ENCODE peak calls at places on chromosomes 4 and X, in six cellular contexts. One of them, this sample, is unnamed. For H3K4me1, the result is how much of the 10 kb centered on the place peaks cover.

GRCh38 chr4:59612235-59612634 is 1587.9 kb upstream of the ADGRL3 start:
- DNase-seq in endothelial cell of umbilical vein: no peak
- DNase-seq in lower lobe of right lung: no peak
- DNase-seq in stomach: no peak
- DNase-seq in DND-41: no peak
- DNase-seq in A549: peak
- DNase-seq in this sample: no peak

GRCh38 chrX:23451266-23451665 is 116.6 kb downstream of the PTCHD1 start:
- DNase-seq in endothelial cell of umbilical vein: no peak
- DNase-seq in lower lobe of right lung: no peak
- DNase-seq in stomach: no peak
- DNase-seq in DND-41: no peak
- DNase-seq in A549: no peak
- DNase-seq in this sample: no peak

GRCh38 chr4:186243331-186243730 is 16.0 kb downstream of the KLKB1 start:
- DNase-seq in endothelial cell of umbilical vein: no peak
- DNase-seq in lower lobe of right lung: no peak
- DNase-seq in stomach: no peak
- DNase-seq in DND-41: no peak
- DNase-seq in A549: no peak
- DNase-seq in this sample: no peak

GRCh38 chr4:128553665-128554515 is 255.6 kb upstream of the JADE1 start:
- DNase-seq in endothelial cell of umbilical vein: peak
- DNase-seq in lower lobe of right lung: no peak
- DNase-seq in stomach: no peak
- DNase-seq in DND-41: no peak
- DNase-seq in A549: peak
- DNase-seq in this sample: no peak

GRCh38 chrX:20060961-20061868 is 55.5 kb downstream of the MAP7D2 start:
- DNase-seq in endothelial cell of umbilical vein: no peak
- DNase-seq in lower lobe of right lung: no peak
- DNase-seq in stomach: no peak
- DNase-seq in DND-41: peak
- DNase-seq in A549: no peak
- DNase-seq in this sample: no peak

GRCh38 chr4:25914670-25915358 is 794 bp downstream of the SMIM20 start:
- DNase-seq in endothelial cell of umbilical vein: no peak
- DNase-seq in lower lobe of right lung: no peak
- DNase-seq in stomach: no peak
- DNase-seq in DND-41: no peak
- DNase-seq in A549: no peak
- DNase-seq in this sample: no peak

GRCh38 chr4:5711479-5712184 is 631 bp downstream of the EVC start:
- DNase-seq in endothelial cell of umbilical vein: peak
- DNase-seq in lower lobe of right lung: peak
- DNase-seq in stomach: no peak
- DNase-seq in DND-41: no peak
- DNase-seq in A549: peak
- DNase-seq in this sample: no peak

GRCh38 chr4:185744127-185744865 is 67.7 kb downstream of the SORBS2 start:
- DNase-seq in endothelial cell of umbilical vein: no peak
- DNase-seq in lower lobe of right lung: no peak
- DNase-seq in stomach: no peak
- DNase-seq in DND-41: no peak
- DNase-seq in A549: no peak
- DNase-seq in this sample: no peak

GRCh38 chrX:47608130-47608810 is 11.4 kb downstream of the SYN1 start:
- DNase-seq in endothelial cell of umbilical vein: no peak
- DNase-seq in lower lobe of right lung: no peak
- DNase-seq in stomach: no peak
- DNase-seq in DND-41: no peak
- DNase-seq in A549: no peak
- DNase-seq in this sample: no peak

GRCh38 chr4:48332661-48333060 is 8.7 kb upstream of the SLAIN2 start:
- DNase-seq in endothelial cell of umbilical vein: no peak
- DNase-seq in lower lobe of right lung: peak
- DNase-seq in stomach: no peak
- DNase-seq in DND-41: no peak
- DNase-seq in A549: no peak
- DNase-seq in this sample: no peak

GRCh38 chr4:115950806-115951205 is 837.4 kb upstream of the NDST4 start:
- DNase-seq in endothelial cell of umbilical vein: no peak
- DNase-seq in lower lobe of right lung: no peak
- DNase-seq in stomach: no peak
- DNase-seq in DND-41: no peak
- DNase-seq in A549: no peak
- DNase-seq in this sample: no peak

GRCh38 chr4:89598602-89599001 is 238.4 kb downstream of the SNCA start:
- DNase-seq in endothelial cell of umbilical vein: peak
- DNase-seq in lower lobe of right lung: no peak
- DNase-seq in stomach: no peak
- DNase-seq in DND-41: no peak
- DNase-seq in A549: peak
- DNase-seq in this sample: no peak

GRCh38 chrX:44456685-44457084 is 86.0 kb downstream of the FUNDC1 start:
- DNase-seq in endothelial cell of umbilical vein: no peak
- DNase-seq in lower lobe of right lung: no peak
- DNase-seq in stomach: no peak
- DNase-seq in DND-41: no peak
- DNase-seq in A549: no peak
- DNase-seq in this sample: no peak

GRCh38 chrX:15848576-15848975 is 6.0 kb downstream of the AP1S2 start:
- DNase-seq in endothelial cell of umbilical vein: no peak
- DNase-seq in lower lobe of right lung: no peak
- DNase-seq in stomach: no peak
- DNase-seq in DND-41: no peak
- DNase-seq in A549: no peak
- DNase-seq in this sample: no peak

GRCh38 chrX:68646421-68646820 is 1.0 kb upstream of the STARD8 start:
- DNase-seq in endothelial cell of umbilical vein: no peak
- DNase-seq in lower lobe of right lung: no peak
- DNase-seq in stomach: no peak
- DNase-seq in DND-41: no peak
- DNase-seq in A549: no peak
- DNase-seq in this sample: no peak

GRCh38 chr4:112861378-112862317 is 187.8 kb upstream of the ANK2 start:
- DNase-seq in endothelial cell of umbilical vein: no peak
- DNase-seq in lower lobe of right lung: no peak
- DNase-seq in stomach: no peak
- DNase-seq in DND-41: no peak
- DNase-seq in A549: no peak
- DNase-seq in this sample: no peak

GRCh38 chr4:110197421-110198398 is 705 bp downstream of the ELOVL6 start:
- DNase-seq in endothelial cell of umbilical vein: peak
- DNase-seq in lower lobe of right lung: no peak
- DNase-seq in stomach: no peak
- DNase-seq in DND-41: peak
- DNase-seq in A549: peak
- DNase-seq in this sample: peak

GRCh38 chrX:124127496-124127895 is 166.0 kb downstream of the STAG2 start:
- DNase-seq in endothelial cell of umbilical vein: no peak
- DNase-seq in lower lobe of right lung: no peak
- DNase-seq in stomach: no peak
- DNase-seq in DND-41: no peak
- DNase-seq in A549: peak
- DNase-seq in this sample: no peak

GRCh38 chr4:101774807-101775206 is 15.7 kb upstream of the BANK1 start:
- DNase-seq in endothelial cell of umbilical vein: no peak
- DNase-seq in lower lobe of right lung: no peak
- DNase-seq in stomach: no peak
- DNase-seq in DND-41: no peak
- DNase-seq in A549: peak
- DNase-seq in this sample: no peak

GRCh38 chrX:43805579-43805978 is 76.7 kb downstream of the MAOB start:
- DNase-seq in endothelial cell of umbilical vein: no peak
- DNase-seq in lower lobe of right lung: no peak
- DNase-seq in stomach: no peak
- DNase-seq in DND-41: no peak
- DNase-seq in A549: peak
- DNase-seq in this sample: no peak

GRCh38 chr4:19725130-19725529 is 526.6 kb upstream of the SLIT2 start:
- DNase-seq in endothelial cell of umbilical vein: peak
- DNase-seq in lower lobe of right lung: no peak
- DNase-seq in stomach: no peak
- DNase-seq in DND-41: no peak
- DNase-seq in A549: no peak
- DNase-seq in this sample: no peak

GRCh38 chr4:186016796-186017195 is 52.2 kb upstream of the TLR3 start:
- DNase-seq in endothelial cell of umbilical vein: no peak
- DNase-seq in lower lobe of right lung: no peak
- DNase-seq in stomach: no peak
- DNase-seq in DND-41: no peak
- DNase-seq in A549: no peak
- DNase-seq in this sample: no peak

GRCh38 chr4:1976416-1977352 is 32.1 kb downstream of the NELFA start:
- DNase-seq in endothelial cell of umbilical vein: no peak
- DNase-seq in lower lobe of right lung: no peak
- DNase-seq in stomach: no peak
- DNase-seq in DND-41: no peak
- DNase-seq in A549: no peak
- DNase-seq in this sample: no peak

GRCh38 chrX:45811307-45811706 is 610.6 kb upstream of the DIPK2B start:
- DNase-seq in endothelial cell of umbilical vein: no peak
- DNase-seq in lower lobe of right lung: no peak
- DNase-seq in stomach: no peak
- DNase-seq in DND-41: no peak
- DNase-seq in A549: no peak
- DNase-seq in this sample: no peak

GRCh38 chrX:3250946-3251345 is 95.5 kb downstream of the MXRA5 start:
- DNase-seq in endothelial cell of umbilical vein: no peak
- DNase-seq in lower lobe of right lung: no peak
- DNase-seq in stomach: no peak
- DNase-seq in DND-41: no peak
- DNase-seq in A549: no peak
- DNase-seq in this sample: no peak

GRCh38 chr4:87165886-87166285 is 54.5 kb downstream of the KLHL8 start:
- DNase-seq in endothelial cell of umbilical vein: no peak
- DNase-seq in lower lobe of right lung: no peak
- DNase-seq in stomach: no peak
- DNase-seq in DND-41: no peak
- DNase-seq in A549: no peak
- DNase-seq in this sample: no peak
- H3K27ac ChIP-seq in endothelial cell of umbilical vein: no peak
- H3K27ac ChIP-seq in lower lobe of right lung: no peak
- H3K27ac ChIP-seq in stomach: no peak
- H3K27ac ChIP-seq in DND-41: no peak
- H3K27ac ChIP-seq in A549: no peak
- H3K27ac ChIP-seq in this sample: no peak

GRCh38 chrX:12991575-12991974 is 16.7 kb downstream of the TMSB4X start:
- DNase-seq in endothelial cell of umbilical vein: no peak
- DNase-seq in lower lobe of right lung: no peak
- DNase-seq in stomach: no peak
- DNase-seq in DND-41: no peak
- DNase-seq in A549: no peak
- DNase-seq in this sample: no peak

GRCh38 chrX:12996934-12997435 is 22.1 kb downstream of the TMSB4X start:
- DNase-seq in endothelial cell of umbilical vein: no peak
- DNase-seq in lower lobe of right lung: no peak
- DNase-seq in stomach: no peak
- DNase-seq in DND-41: no peak
- DNase-seq in A549: no peak
- DNase-seq in this sample: no peak

GRCh38 chrX:12992544-12993118 is 17.7 kb downstream of the TMSB4X start:
- DNase-seq in endothelial cell of umbilical vein: no peak
- DNase-seq in lower lobe of right lung: no peak
- DNase-seq in stomach: no peak
- DNase-seq in DND-41: no peak
- DNase-seq in A549: no peak
- DNase-seq in this sample: no peak

GRCh38 chrX:12993823-12994222 is 18.9 kb downstream of the TMSB4X start:
- DNase-seq in endothelial cell of umbilical vein: no peak
- DNase-seq in lower lobe of right lung: no peak
- DNase-seq in stomach: no peak
- DNase-seq in DND-41: no peak
- DNase-seq in A549: no peak
- DNase-seq in this sample: no peak

GRCh38 chrX:12994321-12994720 is 19.4 kb downstream of the TMSB4X start:
- DNase-seq in endothelial cell of umbilical vein: peak
- DNase-seq in lower lobe of right lung: no peak
- DNase-seq in stomach: peak
- DNase-seq in DND-41: no peak
- DNase-seq in A549: no peak
- DNase-seq in this sample: no peak
- H3K4me1 ChIP-seq in endothelial cell of umbilical vein: under half
- H3K4me1 ChIP-seq in lower lobe of right lung: under half
- H3K4me1 ChIP-seq in stomach: under half
- H3K4me1 ChIP-seq in DND-41: under half
- H3K4me1 ChIP-seq in A549: under half
- H3K4me1 ChIP-seq in this sample: under half

GRCh38 chr4:152679414-152680281 is at the start of gene TMEM154:
- DNase-seq in endothelial cell of umbilical vein: peak
- DNase-seq in lower lobe of right lung: peak
- DNase-seq in stomach: peak
- DNase-seq in DND-41: peak
- DNase-seq in A549: peak
- DNase-seq in this sample: peak

GRCh38 chr4:152680988-152681731 is 1.4 kb upstream of the TMEM154 start:
- DNase-seq in endothelial cell of umbilical vein: peak
- DNase-seq in lower lobe of right lung: no peak
- DNase-seq in stomach: no peak
- DNase-seq in DND-41: no peak
- DNase-seq in A549: peak
- DNase-seq in this sample: no peak

GRCh38 chr4:152682143-152682542 is 2.3 kb upstream of the TMEM154 start:
- DNase-seq in endothelial cell of umbilical vein: no peak
- DNase-seq in lower lobe of right lung: no peak
- DNase-seq in stomach: no peak
- DNase-seq in DND-41: no peak
- DNase-seq in A549: no peak
- DNase-seq in this sample: no peak

GRCh38 chr4:152676052-152676854 is 3.5 kb downstream of the TMEM154 start:
- DNase-seq in endothelial cell of umbilical vein: no peak
- DNase-seq in lower lobe of right lung: no peak
- DNase-seq in stomach: no peak
- DNase-seq in DND-41: no peak
- DNase-seq in A549: no peak
- DNase-seq in this sample: peak

DNA sequence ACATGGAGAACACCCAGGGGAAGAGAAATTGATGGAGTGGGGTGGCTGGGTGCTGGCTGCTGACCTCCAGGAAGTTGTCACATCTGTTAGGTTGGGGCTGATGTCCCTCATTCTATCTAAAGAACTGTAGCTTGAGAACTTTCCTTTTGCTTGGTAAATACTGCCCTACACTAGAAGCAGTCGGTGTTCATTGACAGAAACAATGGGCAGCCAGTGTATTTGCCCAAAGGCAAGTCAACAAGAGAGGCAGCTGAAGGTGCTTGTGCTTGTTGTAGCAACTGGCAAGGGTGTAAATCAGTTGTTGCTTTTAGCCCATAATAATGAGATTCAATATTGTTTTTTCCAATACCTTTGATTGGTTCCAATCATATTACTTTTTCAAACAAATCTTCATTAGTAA is 956 bp downstream of the TMEM154 start:
- DNase-seq in endothelial cell of umbilical vein: no peak
- DNase-seq in lower lobe of right lung: no peak
- DNase-seq in stomach: no peak
- DNase-seq in DND-41: no peak
- DNase-seq in A549: no peak
- DNase-seq in this sample: no peak
- H3K4me3 ChIP-seq in endothelial cell of umbilical vein: no peak
- H3K4me3 ChIP-seq in lower lobe of right lung: peak
- H3K4me3 ChIP-seq in stomach: no peak
- H3K4me3 ChIP-seq in DND-41: peak
- H3K4me3 ChIP-seq in A549: no peak
- H3K4me3 ChIP-seq in this sample: peak

GRCh38 chr4:145845118-145845517 is 93.5 kb downstream of the ZNF827 start:
- DNase-seq in endothelial cell of umbilical vein: no peak
- DNase-seq in lower lobe of right lung: no peak
- DNase-seq in stomach: no peak
- DNase-seq in DND-41: no peak
- DNase-seq in A549: no peak
- DNase-seq in this sample: no peak
- H3K27ac ChIP-seq in endothelial cell of umbilical vein: no peak
- H3K27ac ChIP-seq in lower lobe of right lung: no peak
- H3K27ac ChIP-seq in stomach: no peak
- H3K27ac ChIP-seq in DND-41: no peak
- H3K27ac ChIP-seq in A549: no peak
- H3K27ac ChIP-seq in this sample: no peak